ENCODE peak calls at places on chromosomes 11 and 22, in four cellular contexts. R, E, T and I are unnamed samples.
A peak's percentile ranks its signal among the peaks of the same experiment; 100 is the strongest.

GRCh38 chr11:8621147-8621546 is 27.1 kb upstream of the STK33 start:
- DNase-seq in R (no peak), E (no peak), T (no peak), I (no peak)

GRCh38 chr11:6757373-6757967 is 14.3 kb downstream of the OR2AG2 start:
- DNase-seq in R (peak; percentile 24), E (no peak), T (no peak), I (peak; percentile 69)

GRCh38 chr22:46993626-46994025 is 231.2 kb downstream of the TBC1D22A start:
- DNase-seq in R (no peak), E (no peak), T (peak; percentile 91), I (peak; percentile 27)

GRCh38 chr11:61980783-61981541 is 13.5 kb upstream of the FTH1 start:
- DNase-seq in R (no peak), E (no peak), T (peak; percentile 31), I (no peak)

GRCh38 chr11:135001581-135001980 is 589.5 kb upstream of the B3GAT1 start:
- DNase-seq in R (no peak), E (no peak), T (no peak), I (no peak)

GRCh38 chr11:119023741-119024140 is 5.2 kb downstream of the TRAPPC4 start:
- DNase-seq in R (peak; percentile 36), E (no peak), T (no peak), I (no peak)

GRCh38 chr22:29383740-29384139 is 4.6 kb downstream of the AP1B1 start:
- DNase-seq in R (no peak), E (no peak), T (no peak), I (no peak)

GRCh38 chr11:70323811-70324210 is 53.3 kb downstream of the PPFIA1 start:
- DNase-seq in R (no peak), E (no peak), T (no peak), I (no peak)

GRCh38 chr22:46380069-46380468 is 44.6 kb downstream of the TRMU start:
- DNase-seq in R (no peak), E (no peak), T (no peak), I (no peak)

GRCh38 chr22:40289991-40290459 is 56.3 kb upstream of the ADSL start:
- DNase-seq in R (no peak), E (no peak), T (no peak), I (no peak)

GRCh38 chr11:130427581-130428211 is 713 bp downstream of the ADAMTS8 start:
- DNase-seq in R (no peak), E (no peak), T (no peak), I (peak; percentile 70)

GRCh38 chr11:62832346-62833234 is at the start of gene TEX54:
- DNase-seq in R (peak; percentile 14), E (no peak), T (peak; percentile 70), I (no peak)

GRCh38 chr11:108122166-108122628 is 830 bp downstream of the ACAT1 start:
- DNase-seq in R (no peak), E (no peak), T (no peak), I (no peak)

GRCh38 chr11:128841461-128842072 is 25.5 kb downstream of the KCNJ1 start:
- DNase-seq in R (no peak), E (no peak), T (no peak), I (no peak)